ENCODE peak calls at places on chromosomes 4 and X, in nine cellular contexts. T is Caco-2; W is COR-L47; E is IMR-90; M is NCI-H1105; S is endothelial cell of umbilical vein; Q is EH; C is LHCN-M2; K is effector CD4-positive, alpha-beta T cell. F is an unnamed sample.

GRCh38 chr4:2333356-2333841 is 71.5 kb upstream of the MXD4 start:
- DNase-seq in T (no peak), W (no peak), E (no peak), M (no peak), S (no peak), Q (no peak), C (no peak), K (no peak), F (no peak)

GRCh38 chr4:11914406-11914805 is 485.7 kb upstream of the HS3ST1 start:
- DNase-seq in T (no peak), W (no peak), E (no peak), M (no peak), S (peak; percentile 89), Q (no peak), C (peak; percentile 3), K (no peak), F (no peak)

GRCh38 chr4:131258361-131258760 is 1890.7 kb upstream of the PCDH10 start:
- DNase-seq in T (no peak), W (no peak), E (no peak), M (no peak), S (no peak), Q (no peak), C (no peak), K (no peak), F (no peak)

GRCh38 chr4:96097040-96097607 is 257.2 kb downstream of the PDHA2 start:
- DNase-seq in T (no peak), W (no peak), E (no peak), M (no peak), S (no peak), Q (no peak), C (no peak), K (no peak), F (no peak)

GRCh38 chr4:1038948-1039492 is 27.6 kb downstream of the FGFRL1 start:
- DNase-seq in T (no peak), W (no peak), E (no peak), M (no peak), S (no peak), Q (no peak), C (peak; percentile 10), K (no peak), F (no peak)

GRCh38 chrX:133985164-133986007 is at the start of gene GPC3:
- DNase-seq in T (peak; percentile 74), W (no peak), E (peak; percentile 0), M (peak; percentile 34), S (peak; percentile 8), Q (peak; percentile 7), C (no peak), K (no peak), F (peak; percentile 18)

GRCh38 chr4:42398448-42399355 is 1.4 kb downstream of the SHISA3 start:
- DNase-seq in T (no peak), W (no peak), E (no peak), M (no peak), S (peak; percentile 44), Q (no peak), C (no peak), K (no peak), F (no peak)

GRCh38 chr4:125049711-125050110 is 265.0 kb upstream of the FAT4 start:
- DNase-seq in T (no peak), W (no peak), E (peak; percentile 58), M (no peak), S (no peak), Q (no peak), C (no peak), K (no peak), F (no peak)

GRCh38 chr4:47785196-47785595 is 52.7 kb downstream of the CORIN start:
- DNase-seq in T (no peak), W (no peak), E (no peak), M (no peak), S (no peak), Q (no peak), C (no peak), K (no peak), F (no peak)

GRCh38 chrX:136689441-136689840 is 41.5 kb downstream of the CD40LG start:
- DNase-seq in T (no peak), W (no peak), E (peak; percentile 20), M (no peak), S (no peak), Q (no peak), C (peak; percentile 7), K (no peak), F (no peak)

GRCh38 chr4:186669159-186669720 is 54.4 kb downstream of the FAT1 start:
- DNase-seq in T (peak; percentile 32), W (no peak), E (peak; percentile 81), M (no peak), S (peak; percentile 27), Q (peak; percentile 80), C (peak; percentile 69), K (no peak), F (peak; percentile 81)

F was measured in G401.